ENCODE peak calls at places on chromosomes 11 and 22, in five cellular contexts. U is sigmoid colon, A is transverse colon, T is erythroblast, B is A549. N is an unnamed sample.
A peak's percentile ranks its signal among the peaks of the same experiment; 100 is the strongest.

GRCh38 chr22:39623603-39624500 is 53.3 kb downstream of the CACNA1I start:
- DNase-seq in U (no peak), A (no peak), T (peak; percentile 52), B (no peak), N (no peak)

GRCh38 chr11:44611687-44612437 is 46.4 kb downstream of the CD82 start:
- DNase-seq in U (no peak), A (peak; percentile 26), T (peak; percentile 45), B (no peak), N (no peak)

GRCh38 chr22:41752011-41752975 is 48.2 kb upstream of the CCDC134 start:
- DNase-seq in U (no peak), A (no peak), T (no peak), B (no peak), N (peak; percentile 31)

GRCh38 chr11:31903225-31904074 is 92.3 kb upstream of the PAX6 start:
- DNase-seq in U (no peak), A (no peak), T (no peak), B (no peak), N (no peak)

GRCh38 chr11:100727410-100727809 is 40.3 kb downstream of the ARHGAP42 start:
- DNase-seq in U (no peak), A (no peak), T (no peak), B (no peak), N (no peak)

GRCh38 chr11:41497974-41498373 is 38.5 kb upstream of the LRRC4C start:
- DNase-seq in U (no peak), A (no peak), T (no peak), B (no peak), N (no peak)

GRCh38 chr22:30221121-30221992 is 25.2 kb downstream of the LIF start:
- DNase-seq in U (no peak), A (peak; percentile 46), T (no peak), B (no peak), N (no peak)

GRCh38 chr22:30079952-30080533 is at the start of gene HORMAD2:
- DNase-seq in U (no peak), A (peak; percentile 31), T (no peak), B (no peak), N (no peak)

GRCh38 chr11:61026121-61027031 is 54.9 kb downstream of the CD6 start:
- DNase-seq in U (peak; percentile 56), A (peak; percentile 16), T (no peak), B (no peak), N (no peak)

GRCh38 chr11:123217897-123218296 is 22.8 kb upstream of the CLMP start:
- DNase-seq in U (no peak), A (no peak), T (no peak), B (no peak), N (no peak)

GRCh38 chr11:130762342-130763037 is 153.8 kb downstream of the SNX19 start:
- DNase-seq in U (no peak), A (no peak), T (no peak), B (no peak), N (no peak)

DNA sequence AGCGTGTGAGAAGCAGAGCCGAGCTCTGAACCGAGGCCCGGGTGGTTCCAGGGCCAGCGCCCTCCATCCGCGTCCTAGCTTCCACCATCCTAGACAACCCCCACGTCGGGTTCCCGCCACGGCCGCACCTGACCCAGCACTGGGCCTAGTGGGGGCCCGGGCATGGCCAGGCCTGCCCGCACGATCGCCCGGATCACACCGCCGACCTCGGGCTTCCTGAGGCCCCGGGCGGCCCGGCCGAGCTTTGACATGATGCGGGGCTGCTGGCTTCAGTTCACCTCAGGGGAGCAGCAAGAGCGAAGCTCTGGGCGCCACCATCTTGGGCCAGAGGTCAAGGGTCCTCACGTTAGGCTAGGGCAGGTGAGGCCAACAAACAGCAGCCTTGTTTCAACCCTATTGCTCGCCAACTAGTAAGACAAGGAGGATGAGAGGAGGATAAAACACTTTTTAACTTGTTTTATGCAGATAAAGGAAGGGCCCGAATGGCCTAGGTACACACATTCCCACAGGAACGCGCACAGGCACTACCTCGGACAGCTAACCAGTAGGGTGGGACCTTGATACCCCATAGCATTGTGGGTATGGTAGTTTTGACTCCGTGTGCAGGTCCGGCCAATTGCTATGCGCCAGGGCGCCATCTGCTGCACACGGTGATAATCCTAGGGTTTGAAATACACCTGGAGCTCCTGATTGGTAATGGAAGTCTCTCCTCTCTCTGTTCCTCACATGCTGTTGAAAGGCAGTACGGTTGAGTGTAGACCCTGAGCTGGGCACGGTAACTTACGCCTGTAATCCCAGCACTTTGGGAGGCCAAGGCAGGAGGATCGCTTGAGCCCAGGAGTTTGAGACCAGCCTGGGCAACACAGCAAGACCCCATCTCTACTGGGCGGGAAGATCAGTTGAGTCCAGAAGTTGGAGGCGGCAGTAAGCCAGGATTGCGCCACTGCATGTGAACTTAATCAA is at the start of gene MRPL11:
- DNase-seq in U (peak; percentile 91), A (peak; percentile 93), T (peak; percentile 95), B (peak; percentile 94), N (peak; percentile 92)
- TF ChIP-seq POLR2A in U (no peak), A (no peak), T (peak; percentile 61), B (peak; percentile 40), N (peak; percentile 67)

DNA sequence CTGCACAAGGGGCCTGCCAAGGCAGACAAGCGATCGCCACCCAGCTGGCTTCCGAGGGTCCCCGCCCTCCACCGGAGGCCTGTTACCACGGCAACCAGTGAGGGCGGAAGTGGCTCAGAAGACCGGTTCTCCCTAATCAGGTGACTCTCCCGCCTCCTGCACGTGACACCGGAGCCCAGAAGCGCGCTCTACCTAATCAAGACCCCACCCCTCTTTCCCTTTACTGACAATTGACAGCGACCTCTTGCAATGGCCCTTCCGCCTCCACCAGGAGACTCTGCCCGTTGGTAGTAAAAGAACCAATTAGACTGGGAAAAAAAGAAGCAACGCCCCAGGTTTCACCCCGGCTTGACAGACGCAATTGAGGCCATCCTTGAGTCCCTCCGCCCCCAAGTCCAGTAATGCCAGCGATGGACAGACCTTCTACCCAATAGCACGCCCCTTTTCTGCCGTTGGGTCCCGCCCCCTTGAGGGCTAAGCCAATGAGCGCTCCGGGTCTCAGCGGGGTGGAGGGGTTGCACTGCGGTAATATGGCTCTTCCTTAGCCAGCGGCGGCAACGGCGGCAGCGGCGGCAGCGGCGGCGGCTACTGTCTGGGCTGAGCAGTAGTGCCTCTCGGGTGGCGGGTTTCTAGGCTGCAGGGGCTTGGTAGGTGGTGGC is at the start of gene UVRAG:
- DNase-seq in U (peak; percentile 99), A (peak; percentile 99), T (peak; percentile 100), B (peak; percentile 99), N (peak; percentile 99)
- TF ChIP-seq POLR2A in U (peak; percentile 83), A (peak; percentile 89), T (peak; percentile 86), B (peak; percentile 45), N (peak; percentile 69)

DNA sequence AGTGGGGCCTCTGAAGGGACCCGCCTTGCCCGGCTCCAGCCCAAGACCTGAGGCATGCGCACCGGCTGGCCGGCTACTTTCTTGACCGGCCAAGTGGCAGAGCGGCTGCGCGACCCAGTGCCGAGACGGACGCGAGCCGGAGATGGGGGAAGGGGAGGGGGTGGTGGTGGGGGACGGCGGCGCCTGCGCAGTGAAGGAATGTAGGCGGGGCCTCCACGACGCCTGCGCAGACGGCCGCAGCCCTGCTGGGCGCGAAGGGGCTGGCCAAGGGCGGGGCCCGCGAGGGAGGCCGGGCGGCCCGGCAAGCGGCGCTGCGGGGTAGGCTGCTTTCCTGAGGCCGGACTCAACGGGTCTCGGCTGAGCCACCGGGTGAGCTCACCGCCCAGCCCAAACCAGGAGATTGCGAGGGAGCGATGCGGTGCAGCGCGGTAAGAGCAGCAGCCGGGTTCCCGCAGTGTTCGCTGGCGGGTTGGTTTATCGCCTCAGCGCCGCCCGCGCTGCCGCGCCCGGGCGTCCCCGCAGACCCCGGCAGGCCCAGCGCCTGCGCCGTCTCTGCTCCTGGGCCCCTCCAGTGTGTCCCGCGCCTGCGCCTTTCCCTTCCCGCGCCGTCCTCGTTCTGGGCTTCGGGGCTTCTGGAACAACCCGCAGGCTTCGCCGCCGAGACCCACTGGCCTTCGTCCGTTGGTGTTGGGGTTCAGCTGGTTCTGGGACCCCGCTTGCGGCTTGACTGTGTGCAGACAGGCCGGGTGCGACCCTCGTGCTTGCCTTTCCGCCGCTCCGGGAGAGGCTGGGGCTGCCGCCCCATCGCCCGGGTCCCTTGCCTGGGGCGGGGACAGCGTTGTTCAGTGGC is at the start of gene SPECC1L:
- DNase-seq in U (peak; percentile 98), A (peak; percentile 94), T (peak; percentile 97), B (peak; percentile 90), N (peak; percentile 79)
- TF ChIP-seq POLR2A in U (peak; percentile 82), A (peak; percentile 92), T (peak; percentile 95), B (peak; percentile 89), N (peak; percentile 95)

DNA sequence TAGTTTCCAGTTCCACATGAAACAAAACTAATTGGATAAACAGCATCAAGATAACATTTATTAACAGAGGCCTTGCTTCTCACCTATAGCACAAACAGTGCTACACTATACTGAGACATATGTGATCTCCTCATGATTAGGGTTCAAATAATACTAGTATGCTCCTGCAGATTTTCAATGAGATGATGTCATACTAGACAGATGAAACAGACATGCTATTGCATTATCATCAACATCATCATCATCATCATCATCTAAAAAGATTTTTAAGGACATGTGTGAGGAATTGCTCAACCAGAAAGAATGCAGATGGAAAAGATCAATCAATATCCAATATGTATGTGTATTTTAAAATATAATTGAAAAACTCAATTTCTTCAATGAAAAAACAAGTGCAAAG is 932.3 kb downstream of the METTL15 start:
- DNase-seq in U (no peak), A (no peak), T (no peak), B (no peak), N (no peak)
- TF ChIP-seq POLR2A in U (no peak), A (no peak), T (no peak), B (no peak), N (no peak)

N was measured in HepG2.